ENCODE peak calls at places on chromosomes 5 and 9, in seven cellular contexts. Y is body of pancreas, R is ovary, W is esophagus muscularis mucosa, A is A549, J is suprapubic skin, G is Peyer's patch. F is an unnamed sample.

GRCh38 chr9:34896112-34896511 is 62.0 kb upstream of the PHF24 start:
- DNase-seq in W (no peak), A (no peak), G (no peak), J (no peak), R (no peak), Y (no peak), F (no peak)

GRCh38 chr9:31848505-31849285 is 535.7 kb upstream of the ACO1 start:
- DNase-seq in J (no peak), G (no peak), W (no peak), A (no peak), R (no peak), Y (no peak), F (no peak)

GRCh38 chr5:137737349-137738256 is 1.7 kb upstream of the KLHL3 start:
- DNase-seq in Y (no peak), A (no peak), W (no peak), R (no peak), G (peak; percentile 47), J (no peak), F (no peak)

GRCh38 chr5:11143456-11144267 is 382.6 kb upstream of the DAP start:
- DNase-seq in G (no peak), R (no peak), A (no peak), W (no peak), Y (no peak), J (no peak), F (no peak)

GRCh38 chr5:173825215-173825865 is 62.8 kb upstream of the CPEB4 start:
- DNase-seq in Y (no peak), A (peak; percentile 20), W (no peak), J (no peak), R (no peak), G (no peak), F (no peak)

GRCh38 chr5:7802855-7803254 is 48.1 kb downstream of the CFAP90 start:
- DNase-seq in R (no peak), A (no peak), Y (no peak), G (no peak), W (no peak), J (no peak), F (no peak)

GRCh38 chr5:166758151-166758550 is 1533.3 kb upstream of the WWC1 start:
- DNase-seq in R (no peak), A (no peak), Y (no peak), J (no peak), G (no peak), W (no peak), F (no peak)

GRCh38 chr5:150473673-150474358 is 24.3 kb upstream of the RPS14 start:
- DNase-seq in W (no peak), G (no peak), Y (no peak), R (no peak), A (peak; percentile 90), J (no peak), F (no peak)

GRCh38 chr9:100759166-100759565 is 181.3 kb downstream of the CAVIN4 start:
- DNase-seq in G (no peak), R (no peak), A (no peak), J (no peak), Y (no peak), W (no peak), F (no peak)

GRCh38 chr5:135544666-135545045 is 8.9 kb upstream of the NEUROG1 start:
- DNase-seq in G (no peak), J (no peak), A (no peak), R (no peak), Y (no peak), W (no peak), F (no peak)

GRCh38 chr5:12292610-12293204 is 388.5 kb upstream of the CTNND2 start:
- DNase-seq in G (no peak), J (no peak), R (no peak), W (no peak), Y (no peak), A (peak; percentile 12), F (no peak)

GRCh38 chr5:119290161-119290569 is 65.7 kb upstream of the TNFAIP8 start:
- DNase-seq in W (no peak), A (no peak), R (no peak), G (no peak), Y (no peak), J (no peak), F (no peak)

GRCh38 chr5:150542933-150543445 is 35.1 kb downstream of the NDST1 start:
- DNase-seq in W (no peak), A (no peak), J (no peak), Y (no peak), R (no peak), G (peak; percentile 93), F (no peak)

GRCh38 chr9:137948642-137949041 is 71.1 kb downstream of the CACNA1B start:
- DNase-seq in J (no peak), Y (no peak), A (no peak), G (no peak), R (no peak), W (no peak), F (no peak)

GRCh38 chr5:176653401-176653800 is 6.1 kb downstream of the TSPAN17 start:
- DNase-seq in W (no peak), A (no peak), G (no peak), J (no peak), R (no peak), Y (no peak), F (no peak)

GRCh38 chr5:10353241-10354047 is at the start of gene MARCHF6:
- DNase-seq in R (peak; percentile 95), G (peak; percentile 99), W (peak; percentile 98), J (peak; percentile 96), A (peak; percentile 93), Y (peak; percentile 98), F (peak; percentile 65)

GRCh38 chr9:26975728-26976707 is 19.8 kb downstream of the IFT74 start:
- DNase-seq in Y (peak; percentile 48), A (peak; percentile 72), J (no peak), W (no peak), G (peak; percentile 60), R (no peak), F (no peak)

GRCh38 chr5:139844472-139845145 is 49.0 kb downstream of the PSD2 start:
- DNase-seq in G (peak; percentile 91), J (peak; percentile 86), W (no peak), A (peak; percentile 85), Y (peak; percentile 79), R (peak; percentile 56), F (peak; percentile 61)

GRCh38 chr5:153079396-153079795 is 411.1 kb upstream of the GRIA1 start:
- DNase-seq in W (no peak), J (no peak), A (no peak), G (no peak), Y (no peak), R (no peak), F (no peak)

GRCh38 chr9:135183538-135184153 is 96.2 kb downstream of the OLFM1 start:
- DNase-seq in A (no peak), W (no peak), R (no peak), Y (no peak), J (no peak), G (no peak), F (no peak)

GRCh38 chr5:135608361-135608760 is 29.6 kb upstream of the CXCL14 start:
- DNase-seq in R (no peak), G (no peak), A (no peak), J (peak; percentile 38), Y (no peak), W (peak; percentile 88), F (no peak)

DNA sequence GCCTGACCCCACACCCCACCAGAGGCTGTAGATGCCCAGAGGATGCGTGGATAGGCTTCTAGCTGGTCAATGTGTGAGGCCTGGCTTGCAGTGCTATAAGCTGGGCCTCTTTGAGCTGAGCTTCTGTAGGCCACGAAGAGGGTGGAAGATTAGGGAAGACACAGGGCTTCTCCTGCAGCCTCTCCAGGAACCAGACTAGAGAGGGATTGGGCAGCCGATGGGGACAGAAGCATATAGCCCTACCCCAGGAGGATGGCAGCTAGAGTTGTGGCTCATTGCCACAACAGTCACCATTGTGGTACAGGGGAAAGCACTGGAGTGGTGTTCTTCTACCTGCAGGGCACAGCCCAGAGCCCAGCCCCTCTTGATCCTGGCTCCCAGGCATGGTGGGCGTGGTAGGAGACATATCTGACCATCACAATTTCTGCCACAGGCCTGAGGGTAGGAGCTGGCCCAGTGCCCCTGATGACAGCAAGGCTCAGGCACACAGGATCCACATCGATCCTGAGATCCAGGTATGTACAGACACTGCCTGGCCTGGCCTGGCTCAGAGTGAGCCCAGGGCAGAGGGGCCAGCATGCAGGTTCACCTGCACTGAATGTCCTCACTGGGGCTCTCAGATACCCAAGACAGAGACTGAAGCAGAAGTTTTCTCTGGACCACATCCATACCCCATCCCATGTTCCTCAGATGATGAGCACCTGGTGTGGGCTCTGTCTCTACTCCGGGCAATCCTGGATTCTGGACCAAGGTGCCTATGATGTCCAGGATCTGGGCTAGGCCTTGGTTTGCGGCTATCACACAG is 8.7 kb downstream of the PDLIM4 start:
- DNase-seq in W (peak; percentile 90), R (no peak), Y (no peak), A (no peak), G (peak; percentile 44), J (no peak), F (no peak)
- TF ChIP-seq POLR2A in W (no peak), R (no peak), Y (no peak), A (no peak), G (no peak), J (no peak), F (no peak)

GRCh38 chr5:160260881-160261815 is 31.8 kb downstream of the FABP6 start:
- DNase-seq in J (no peak), G (no peak), R (peak; percentile 59), Y (no peak), A (peak; percentile 34), W (no peak), F (no peak)

GRCh38 chr5:160263326-160263850 is 34.1 kb downstream of the FABP6 start:
- DNase-seq in A (no peak), R (no peak), G (no peak), J (no peak), W (no peak), Y (no peak), F (no peak)

GRCh38 chr5:160260006-160260775 is 30.9 kb downstream of the FABP6 start:
- DNase-seq in A (no peak), J (no peak), W (no peak), Y (no peak), G (no peak), R (peak; percentile 14), F (no peak)

GRCh38 chr5:160262151-160262550 is 32.8 kb downstream of the FABP6 start:
- DNase-seq in G (no peak), J (no peak), Y (no peak), R (no peak), W (no peak), A (no peak), F (no peak)

DNA sequence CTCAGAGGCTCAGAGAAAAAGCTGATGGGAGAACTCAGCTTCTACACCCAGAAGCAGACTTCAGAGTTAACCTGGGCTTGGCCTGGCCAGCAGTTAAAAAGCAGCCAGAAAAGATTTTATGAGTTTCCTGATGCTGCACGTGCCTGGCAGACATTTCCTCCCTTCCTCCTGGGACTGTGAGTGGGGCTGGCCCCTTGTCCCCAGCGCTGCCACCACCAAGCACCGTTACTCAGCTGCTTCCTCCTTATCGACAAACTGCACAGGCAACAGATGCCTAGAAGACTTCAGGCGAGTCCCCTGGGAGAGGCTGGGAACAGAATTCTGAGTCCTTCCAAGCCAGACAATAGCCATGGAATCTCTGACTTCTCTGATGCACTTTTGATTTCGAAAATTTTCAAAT is 33.4 kb downstream of the FABP6 start:
- DNase-seq in Y (no peak), J (no peak), R (no peak), G (no peak), A (no peak), W (no peak), F (no peak)
- TF ChIP-seq POLR2A in Y (no peak), J (no peak), R (no peak), G (no peak), A (no peak), W (no peak), F (no peak)

GRCh38 chr9:112093875-112094227 is 81.2 kb downstream of the SUSD1 start:
- DNase-seq in G (no peak), A (no peak), Y (no peak), R (no peak), W (peak; percentile 29), J (no peak), F (no peak)
- TF ChIP-seq POLR2A in G (no peak), A (no peak), Y (no peak), R (no peak), W (no peak), J (no peak), F (no peak)

GRCh38 chr5:124823336-124823849 is 77.0 kb upstream of the ZNF608 start:
- DNase-seq in G (no peak), W (no peak), A (no peak), Y (no peak), R (no peak), J (no peak), F (no peak)
- TF ChIP-seq POLR2A in G (no peak), W (no peak), A (no peak), Y (no peak), R (no peak), J (no peak), F (no peak)